ENCODE peak calls at places on chromosomes 5 and 9, in nine cellular contexts. R is effector memory CD8-positive, alpha-beta T cell; H is HT-29; N is cardiac fibroblast; A is H7; L is effector CD4-positive, alpha-beta T cell; G is iris pigment epithelial cell; M is GM12891; W is KBM-7. O is an unnamed sample.

GRCh38 chr9:127865645-127866464 is 11.4 kb upstream of the ENG start:
- DNase-seq in R (peak; percentile 33), H (no peak), N (no peak), A (no peak), L (no peak), G (no peak), M (no peak), W (peak; percentile 40), O (no peak)

GRCh38 chr5:163565931-163566608 is 60.7 kb downstream of the MAT2B start:
- DNase-seq in R (peak; percentile 13), H (no peak), N (peak; percentile 42), A (peak; percentile 67), L (peak; percentile 2), G (peak; percentile 18), M (no peak), W (peak; percentile 47), O (peak; percentile 33)

GRCh38 chr5:36683821-36684434 is 77.5 kb downstream of the SLC1A3 start:
- DNase-seq in R (no peak), H (no peak), N (peak; percentile 57), A (no peak), L (no peak), G (no peak), M (no peak), W (no peak), O (no peak)

GRCh38 chr9:14532716-14533115 is 160.5 kb downstream of the ZDHHC21 start:
- DNase-seq in R (no peak), H (no peak), N (no peak), A (no peak), L (no peak), G (no peak), M (no peak), W (no peak), O (no peak)

GRCh38 chr5:139394123-139394653 is 716 bp downstream of the PROB1 start:
- DNase-seq in R (peak; percentile 33), H (no peak), N (peak; percentile 35), A (peak; percentile 92), L (peak; percentile 55), G (peak; percentile 66), M (no peak), W (no peak), O (peak; percentile 80)

GRCh38 chr5:166624573-166624972 is 1666.9 kb upstream of the WWC1 start:
- DNase-seq in R (no peak), H (no peak), N (peak; percentile 21), A (peak; percentile 5), L (no peak), G (peak; percentile 40), M (no peak), W (no peak), O (no peak)

GRCh38 chr5:42491699-42492098 is 68.5 kb downstream of the GHR start:
- DNase-seq in R (no peak), H (no peak), N (no peak), A (peak; percentile 16), L (no peak), G (no peak), M (no peak), W (no peak), O (no peak)

GRCh38 chr5:34968258-34968657 is 38.9 kb downstream of the DNAJC21 start:
- DNase-seq in R (no peak), H (no peak), N (no peak), A (no peak), L (no peak), G (no peak), M (no peak), W (no peak), O (no peak)

GRCh38 chr9:120931278-120932085 is 4.9 kb upstream of the TRAF1 start:
- DNase-seq in R (no peak), H (no peak), N (peak; percentile 80), A (no peak), L (peak; percentile 56), G (peak; percentile 76), M (no peak), W (peak; percentile 76), O (peak; percentile 82)

GRCh38 chr9:134469041-134469875 is 143.0 kb downstream of the RXRA start:
- DNase-seq in R (no peak), H (no peak), N (peak; percentile 68), A (no peak), L (no peak), G (no peak), M (no peak), W (no peak), O (no peak)

GRCh38 chr9:68779558-68780376 is 74.7 kb downstream of the PIP5K1B start:
- DNase-seq in R (peak; percentile 93), H (peak; percentile 95), N (peak; percentile 97), A (peak; percentile 91), L (peak; percentile 93), G (peak; percentile 94), M (peak; percentile 65), W (peak; percentile 92), O (peak; percentile 92)

GRCh38 chr5:142611154-142611553 is 74.7 kb downstream of the FGF1 start:
- DNase-seq in R (peak; percentile 42), H (peak; percentile 67), N (peak; percentile 77), A (peak; percentile 72), L (peak; percentile 46), G (peak; percentile 67), M (peak; percentile 46), W (peak; percentile 62), O (peak; percentile 63)

GRCh38 chr5:39977231-39977630 is 552.5 kb upstream of the DAB2 start:
- DNase-seq in R (no peak), H (no peak), N (no peak), A (no peak), L (no peak), G (peak; percentile 51), M (no peak), W (no peak), O (no peak)

GRCh38 chr5:3226171-3226570 is 369.5 kb upstream of the IRX1 start:
- DNase-seq in R (no peak), H (no peak), N (no peak), A (no peak), L (no peak), G (no peak), M (no peak), W (no peak), O (no peak)

GRCh38 chr5:53405396-53405795 is 75.0 kb upstream of the FST start:
- DNase-seq in R (no peak), H (no peak), N (no peak), A (no peak), L (no peak), G (peak; percentile 61), M (no peak), W (no peak), O (no peak)

GRCh38 chr9:105046907-105047651 is 119.1 kb upstream of the ABCA1 start:
- DNase-seq in R (no peak), H (no peak), N (peak; percentile 30), A (no peak), L (no peak), G (no peak), M (no peak), W (no peak), O (no peak)